ENCODE peak calls at places on chromosomes 16 and 17, in four cellular contexts. N is stimulated activated CD4-positive, alpha-beta T cell treated with anti-CD3 and anti-CD28 coated beads, TNF-alpha, amount 100 ng/mL, for 1 hour; G is AG20443; R is fibroblast of pulmonary artery. P is an unnamed sample.

GRCh38 chr16:89366561-89367537 is 123.5 kb downstream of the ANKRD11 start:
- DNase-seq in N (no peak), G (no peak), R (no peak), P (no peak)

GRCh38 chr17:67281053-67281452 is 36.1 kb upstream of the HELZ start:
- DNase-seq in N (no peak), G (no peak), R (no peak), P (no peak)

GRCh38 chr17:57639381-57639780 is 105.7 kb downstream of the CCDC182 start:
- DNase-seq in N (no peak), G (no peak), R (no peak), P (no peak)

GRCh38 chr17:52147431-52147830 is 11.1 kb downstream of the CA10 start:
- DNase-seq in N (no peak), G (no peak), R (no peak), P (no peak)

GRCh38 chr17:66684256-66684655 is 150.7 kb upstream of the CACNG5 start:
- DNase-seq in N (no peak), G (no peak), R (no peak), P (no peak)

GRCh38 chr17:76293106-76293505 is 15.0 kb downstream of the QRICH2 start:
- DNase-seq in N (no peak), G (no peak), R (no peak), P (no peak)

GRCh38 chr17:33290156-33290697 is 2.9 kb downstream of the ASIC2 start:
- DNase-seq in N (no peak), G (no peak), R (no peak), P (no peak)

GRCh38 chr17:56903560-56903959 is 10.3 kb downstream of the TRIM25 start:
- DNase-seq in N (no peak), G (no peak), R (no peak), P (no peak)

GRCh38 chr16:2339521-2340484 is 725 bp downstream of the ABCA3 start:
- DNase-seq in N (no peak), G (peak), R (no peak), P (no peak)

GRCh38 chr16:55225972-55226542 is 97.9 kb upstream of the IRX6 start:
- DNase-seq in N (no peak), G (no peak), R (no peak), P (no peak)

GRCh38 chr17:8766731-8767130 is 8.4 kb upstream of the SPDYE4 start:
- DNase-seq in N (no peak), G (no peak), R (no peak), P (no peak)

GRCh38 chr17:76527430-76528111 is 9.9 kb downstream of the CYGB start:
- DNase-seq in N (no peak), G (no peak), R (peak), P (no peak)

GRCh38 chr16:27463741-27464662 is 62.0 kb downstream of the IL21R start:
- DNase-seq in N (peak), G (no peak), R (no peak), P (no peak)

GRCh38 chr17:34146440-34147043 is 108.5 kb upstream of the CCL2 start:
- DNase-seq in N (peak), G (no peak), R (no peak), P (peak)

GRCh38 chr17:47730681-47731080 is 2.4 kb upstream of the TBX21 start:
- DNase-seq in N (no peak), G (no peak), R (no peak), P (no peak)

GRCh38 chr16:66905633-66906539 is 12.8 kb downstream of the CDH16 start:
- DNase-seq in N (no peak), G (no peak), R (no peak), P (no peak)

GRCh38 chr17:68658999-68659780 is 58.0 kb upstream of the FAM20A start:
- DNase-seq in N (no peak), G (no peak), R (no peak), P (no peak)

GRCh38 chr16:2795714-2796143 is 2.5 kb upstream of the PRSS41 start:
- DNase-seq in N (no peak), G (no peak), R (no peak), P (no peak)

GRCh38 chr17:16442141-16442540 is 26.8 kb downstream of the TRPV2 start:
- DNase-seq in N (no peak), G (no peak), R (peak), P (no peak)

GRCh38 chr17:17781591-17782424 is 55.0 kb downstream of the SREBF1 start:
- DNase-seq in N (no peak), G (peak), R (peak), P (peak)

GRCh38 chr16:64543401-64543800 is 578.5 kb downstream of the CDH11 start:
- DNase-seq in N (no peak), G (peak), R (no peak), P (no peak)

GRCh38 chr16:84749815-84750214 is 50.0 kb downstream of the USP10 start:
- DNase-seq in N (no peak), G (no peak), R (no peak), P (no peak)

GRCh38 chr16:79411357-79411756 is 189.2 kb downstream of the MAF start:
- DNase-seq in N (no peak), G (no peak), R (no peak), P (no peak)

GRCh38 chr17:63476857-63477470 is at the start of gene ACE:
- DNase-seq in N (no peak), G (peak), R (no peak), P (no peak)

GRCh38 chr17:18966831-18967624 is 15.1 kb downstream of the SLC5A10 start:
- DNase-seq in N (no peak), G (peak), R (peak), P (peak)

P was measured in NCI-H1694 treated with DMSO at 0.1 percent for 48 hours.